ENCODE peak calls at places on chromosomes 7 and 10, in four cellular contexts. W is K562, H is H1, F is HepG2. A is an unnamed sample.
A peak's percentile ranks its signal among the peaks of the same experiment; 100 is the strongest.

GRCh38 chr7:75937958-75938786 is 23.2 kb downstream of the POR start:
- DNase-seq in W (peak; percentile 84), H (no peak), F (no peak), A (peak; percentile 33)

GRCh38 chr10:11610151-11610854 is 1.1 kb downstream of the USP6NL start:
- DNase-seq in W (no peak), H (no peak), F (no peak), A (peak; percentile 55)

GRCh38 chr10:12130237-12130872 is 878 bp downstream of the SEC61A2 start:
- DNase-seq in W (peak; percentile 45), H (no peak), F (peak; percentile 71), A (peak; percentile 73)

GRCh38 chr7:94394399-94395140 is at the start of gene COL1A2:
- DNase-seq in W (peak; percentile 16), H (no peak), F (no peak), A (peak; percentile 32)

GRCh38 chr7:103915958-103916357 is 73.5 kb downstream of the RELN start:
- DNase-seq in W (peak; percentile 72), H (no peak), F (no peak), A (no peak)

GRCh38 chr7:54622696-54623309 is 80.6 kb downstream of the VSTM2A start:
- DNase-seq in W (no peak), H (no peak), F (no peak), A (no peak)

GRCh38 chr10:132627736-132628512 is 90.3 kb downstream of the INPP5A start:
- DNase-seq in W (peak; percentile 20), H (no peak), F (no peak), A (peak; percentile 35)

GRCh38 chr10:14617850-14618249 is 156.8 kb downstream of the FAM107B start:
- DNase-seq in W (peak; percentile 15), H (no peak), F (no peak), A (no peak)

GRCh38 chr7:41188163-41189130 is 514.4 kb downstream of the INHBA start:
- DNase-seq in W (no peak), H (no peak), F (no peak), A (peak; percentile 94)

GRCh38 chr10:102654566-102654965 is 10.3 kb downstream of the TRIM8 start:
- DNase-seq in W (no peak), H (no peak), F (no peak), A (no peak)

GRCh38 chr10:129514568-129515451 is 47.8 kb downstream of the MGMT start:
- DNase-seq in W (no peak), H (no peak), F (no peak), A (no peak)

GRCh38 chr7:130938661-130939060 is 204.7 kb upstream of the KLF14 start:
- DNase-seq in W (no peak), H (no peak), F (no peak), A (no peak)

GRCh38 chr10:42872865-42873435 is 90.4 kb downstream of the BMS1 start:
- DNase-seq in W (no peak), H (no peak), F (no peak), A (no peak)

GRCh38 chr10:120950103-120950561 is 99.0 kb downstream of the WDR11 start:
- DNase-seq in W (no peak), H (no peak), F (no peak), A (no peak)

GRCh38 chr7:143367972-143368371 is 5.5 kb upstream of the FAM131B start:
- DNase-seq in W (no peak), H (no peak), F (no peak), A (no peak)

GRCh38 chr7:17939111-17939669 is 1.1 kb downstream of the SNX13 start:
- DNase-seq in W (no peak), H (no peak), F (peak; percentile 16), A (peak; percentile 67)

GRCh38 chr7:22377690-22378089 is 20.7 kb upstream of the RAPGEF5 start:
- DNase-seq in W (no peak), H (no peak), F (no peak), A (no peak)

GRCh38 chr10:101217450-101218281 is 11.6 kb downstream of the LBX1 start:
- DNase-seq in W (peak; percentile 34), H (no peak), F (peak; percentile 35), A (peak; percentile 37)

GRCh38 chr10:69363666-69364065 is 53.1 kb downstream of the TACR2 start:
- DNase-seq in W (no peak), H (no peak), F (no peak), A (no peak)

GRCh38 chr10:73910764-73911552 is at the start of gene PLAU:
- DNase-seq in W (peak; percentile 69), H (no peak), F (no peak), A (peak; percentile 29)

GRCh38 chr7:33805630-33806233 is 99.6 kb upstream of the BMPER start:
- DNase-seq in W (no peak), H (no peak), F (no peak), A (peak; percentile 77)

GRCh38 chr10:46247808-46248569 is 38.8 kb upstream of the ANTXRL start:
- DNase-seq in W (peak; percentile 70), H (no peak), F (no peak), A (no peak)

GRCh38 chr7:76234931-76235441 is 33.3 kb downstream of the SRRM3 start:
- DNase-seq in W (peak; percentile 99), H (peak; percentile 79), F (peak; percentile 17), A (peak; percentile 81)

GRCh38 chr10:130301026-130301892 is 165.1 kb downstream of the GLRX3 start:
- DNase-seq in W (no peak), H (no peak), F (no peak), A (peak; percentile 51)

GRCh38 chr10:58137813-58138212 is 129.9 kb downstream of the IPMK start:
- DNase-seq in W (no peak), H (no peak), F (no peak), A (no peak)

GRCh38 chr10:13003004-13003403 is 1.5 kb upstream of the CCDC3 start:
- DNase-seq in W (no peak), H (no peak), F (no peak), A (no peak)

GRCh38 chr7:127905491-127906330 is 125.5 kb downstream of the LRRC4 start:
- DNase-seq in W (no peak), H (no peak), F (peak; percentile 78), A (peak; percentile 62)

GRCh38 chr7:148773344-148773743 is 74.6 kb downstream of the CUL1 start:
- DNase-seq in W (no peak), H (no peak), F (no peak), A (no peak)

GRCh38 chr10:110414563-110415309 is 83.0 kb upstream of the DUSP5 start:
- DNase-seq in W (no peak), H (no peak), F (peak; percentile 35), A (no peak)

GRCh38 chr10:77479586-77479985 is 158.0 kb downstream of the KCNMA1 start:
- DNase-seq in W (no peak), H (no peak), F (no peak), A (no peak)

GRCh38 chr10:58967551-58968418 is 208.7 kb upstream of the PHYHIPL start:
- DNase-seq in W (no peak), H (peak; percentile 64), F (peak; percentile 93), A (no peak)

GRCh38 chr10:132663666-132664365 is 122.1 kb downstream of the NKX6-2 start:
- DNase-seq in W (no peak), H (no peak), F (no peak), A (no peak)

DNA sequence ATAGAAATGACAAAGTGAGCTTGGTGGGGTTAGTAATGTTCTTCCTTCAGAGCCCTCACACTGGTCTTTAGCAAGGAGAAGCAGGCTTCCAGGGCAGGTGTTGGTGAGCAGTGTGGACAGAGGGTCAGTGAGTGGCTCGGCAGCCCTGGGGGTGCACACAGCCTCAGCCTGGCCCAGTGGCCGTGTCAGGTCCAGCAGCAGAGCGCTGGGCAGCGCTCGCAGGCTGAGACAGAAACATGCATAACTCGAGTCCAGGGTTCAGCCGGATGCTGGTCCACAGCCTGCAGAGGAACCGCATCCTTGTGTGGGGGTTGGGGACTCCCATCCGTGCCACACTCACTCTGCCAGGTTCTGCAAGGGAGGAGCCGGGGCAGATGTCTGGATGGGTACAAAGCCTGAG is 11.0 kb upstream of the ZNF853 start:
- DNase-seq in W (no peak), H (no peak), F (no peak), A (no peak)
- TF ChIP-seq JUN in W (no peak), H (no peak), F (no peak), A (no peak)

GRCh38 chr10:96646251-96646740 is 59.5 kb upstream of the TM9SF3 start:
- DNase-seq in W (no peak), H (no peak), F (no peak), A (no peak)

GRCh38 chr10:96648297-96648696 is 61.5 kb upstream of the TM9SF3 start:
- DNase-seq in W (no peak), H (no peak), F (no peak), A (no peak)

GRCh38 chr10:96645191-96645721 is 58.4 kb upstream of the TM9SF3 start:
- DNase-seq in W (no peak), H (no peak), F (no peak), A (no peak)

GRCh38 chr10:96646774-96647173 is 60.0 kb upstream of the TM9SF3 start:
- DNase-seq in W (no peak), H (no peak), F (no peak), A (no peak)

GRCh38 chr10:96647466-96647865 is 60.7 kb upstream of the TM9SF3 start:
- DNase-seq in W (no peak), H (no peak), F (no peak), A (no peak)
- H3K9ac ChIP-seq in W (no peak overlapping the region), H (no peak overlapping the region), F (no peak overlapping the region), A (no peak overlapping the region)

GRCh38 chr10:90587081-90587491 is 270.8 kb downstream of the HTR7 start:
- DNase-seq in W (no peak), H (no peak), F (no peak), A (peak; percentile 40)
- TF ChIP-seq JUN in W (no peak), H (no peak), F (no peak), A (no peak)

GRCh38 chr10:8334631-8335030 is 280.1 kb downstream of the GATA3 start:
- DNase-seq in W (no peak), H (no peak), F (no peak), A (no peak)

GRCh38 chr10:8331896-8332729 is 277.6 kb downstream of the GATA3 start:
- DNase-seq in W (no peak), H (peak; percentile 3), F (no peak), A (peak; percentile 43)

GRCh38 chr10:8326702-8327423 is 272.4 kb downstream of the GATA3 start:
- DNase-seq in W (no peak), H (no peak), F (no peak), A (no peak)

GRCh38 chr10:8332730-8333111 is 278.2 kb downstream of the GATA3 start:
- DNase-seq in W (no peak), H (no peak), F (no peak), A (no peak)

GRCh38 chr10:8331387-8331786 is 276.9 kb downstream of the GATA3 start:
- DNase-seq in W (no peak), H (no peak), F (no peak), A (no peak)
- H3K9ac ChIP-seq in W (no peak overlapping the region), H (no peak overlapping the region), F (no peak overlapping the region), A (no peak overlapping the region)

A was measured in endothelial cell of umbilical vein.